ENCODE peak calls at places on chromosomes 3 and 15, in seven cellular contexts. N, E, S, X, G, U and H are unnamed samples.

GRCh38 chr3:195609229-195609628 is 25.5 kb upstream of the APOD start:
- DNase-seq in N (no peak), E (no peak), S (no peak), X (no peak), G (no peak), U (no peak), H (no peak)

GRCh38 chr3:53721187-53721946 is 124.9 kb downstream of the CHDH start:
- DNase-seq in N (peak), E (no peak), S (no peak), X (no peak), G (no peak), U (no peak), H (no peak)

GRCh38 chr3:71010731-71011455 is 572.6 kb downstream of the FOXP1 start:
- DNase-seq in N (no peak), E (no peak), S (no peak), X (no peak), G (no peak), U (no peak), H (peak)

GRCh38 chr3:116702370-116702769 is 7.2 kb upstream of the TUSC7 start:
- DNase-seq in N (no peak), E (no peak), S (no peak), X (no peak), G (no peak), U (no peak), H (no peak)

GRCh38 chr3:183013074-183013473 is 32.7 kb upstream of the DCUN1D1 start:
- DNase-seq in N (no peak), E (no peak), S (no peak), X (no peak), G (no peak), U (no peak), H (no peak)

GRCh38 chr3:3071136-3071535 is 39.0 kb downstream of the IL5RA start:
- DNase-seq in N (no peak), E (no peak), S (no peak), X (peak), G (no peak), U (no peak), H (no peak)

GRCh38 chr3:183822631-183823030 is 2.7 kb downstream of the MAP6D1 start:
- DNase-seq in N (no peak), E (no peak), S (peak), X (no peak), G (no peak), U (no peak), H (no peak)

GRCh38 chr15:31197497-31198414 is 96.2 kb upstream of the TRPM1 start:
- DNase-seq in N (peak), E (peak), S (no peak), X (peak), G (no peak), U (no peak), H (no peak)

GRCh38 chr3:28575100-28575747 is 226.6 kb upstream of the AZI2 start:
- DNase-seq in N (no peak), E (no peak), S (peak), X (peak), G (no peak), U (peak), H (no peak)

GRCh38 chr3:129289201-129289921 is 10.7 kb downstream of the HMCES start:
- DNase-seq in N (peak), E (peak), S (no peak), X (no peak), G (no peak), U (no peak), H (no peak)

GRCh38 chr15:71116366-71116765 is 1.1 kb downstream of the THSD4 start:
- DNase-seq in N (peak), E (no peak), S (no peak), X (no peak), G (no peak), U (no peak), H (no peak)